ENCODE peak calls at places on chromosomes 4 and X, in six cellular contexts. D is endodermal cell, M is fibroblast of mammary gland, T is dorsolateral prefrontal cortex, Y is ascending aorta, F is GM12865. Q is an unnamed sample.

GRCh38 chr4:158139086-158139485 is 33.7 kb downstream of the GASK1B start:
- DNase-seq in M (no peak), Y (no peak), T (no peak), F (no peak), D (no peak), Q (no peak)

GRCh38 chr4:102076622-102077021 is 268.7 kb downstream of the SLC39A8 start:
- DNase-seq in F (no peak), M (no peak), T (no peak), D (no peak), Y (no peak), Q (no peak)

GRCh38 chr4:80266902-80267380 is 477 bp downstream of the FGF5 start:
- DNase-seq in Y (no peak), D (no peak), M (peak), F (no peak), T (peak), Q (no peak)

GRCh38 chr4:158914178-158914577 is 145.4 kb downstream of the FNIP2 start:
- DNase-seq in D (no peak), F (no peak), T (no peak), M (peak), Y (no peak), Q (no peak)

GRCh38 chr4:151486166-151486565 is 77.2 kb downstream of the FHIP1A start:
- DNase-seq in Y (no peak), M (peak), D (no peak), F (no peak), T (no peak), Q (no peak)

GRCh38 chr4:174211611-174212044 is 71.8 kb downstream of the FBXO8 start:
- DNase-seq in T (no peak), Y (no peak), M (no peak), F (no peak), D (peak), Q (no peak)

GRCh38 chr4:48133668-48134444 is at the start of gene TXK:
- DNase-seq in Y (no peak), T (no peak), M (peak), D (no peak), F (no peak), Q (peak)

GRCh38 chr4:40607224-40607623 is 22.4 kb downstream of the RBM47 start:
- DNase-seq in F (no peak), T (no peak), Y (no peak), D (no peak), M (peak), Q (no peak)

GRCh38 chrX:1484638-1485019 is 31.9 kb upstream of the ASMTL start:
- DNase-seq in F (peak), M (no peak), T (no peak), D (no peak), Y (no peak), Q (no peak)

GRCh38 chr4:1305781-1306455 is 16.2 kb downstream of the MAEA start:
- DNase-seq in D (peak), F (no peak), M (no peak), T (no peak), Y (no peak), Q (peak)

GRCh38 chr4:95544433-95545103 is 4.2 kb downstream of the UNC5C start:
- DNase-seq in T (no peak), M (no peak), F (no peak), Y (no peak), D (no peak), Q (no peak)

GRCh38 chr4:110245567-110245966 is 47.2 kb upstream of the ELOVL6 start:
- DNase-seq in Y (no peak), D (no peak), M (peak), T (no peak), F (no peak), Q (no peak)

GRCh38 chrX:111337067-111337466 is 66.8 kb upstream of the CAPN6 start:
- DNase-seq in M (peak), T (no peak), F (no peak), D (no peak), Y (no peak), Q (no peak)

GRCh38 chrX:150688911-150689451 is 4.2 kb upstream of the MTMR1 start:
- DNase-seq in D (peak), T (no peak), F (no peak), M (peak), Y (no peak), Q (no peak)

GRCh38 chr4:25299476-25300203 is 12.9 kb upstream of the ZCCHC4 start:
- DNase-seq in D (peak), M (no peak), F (no peak), T (no peak), Y (no peak), Q (no peak)

GRCh38 chr4:140349816-140350215 is 23.6 kb upstream of the SCOC start:
- DNase-seq in M (no peak), T (no peak), F (no peak), D (peak), Y (no peak), Q (no peak)

GRCh38 chr4:1637580-1638271 is 46.4 kb downstream of the FAM53A start:
- DNase-seq in M (no peak), D (no peak), Y (no peak), T (no peak), F (no peak), Q (no peak)

GRCh38 chr4:10386044-10386443 is 71.2 kb downstream of the ZNF518B start:
- DNase-seq in T (no peak), F (no peak), D (no peak), M (no peak), Y (no peak), Q (no peak)

GRCh38 chr4:95729596-95729995 is 110.3 kb upstream of the PDHA2 start:
- DNase-seq in F (no peak), Y (no peak), T (no peak), D (peak), M (no peak), Q (no peak)

GRCh38 chr4:168628251-168628650 is 131.4 kb downstream of the PALLD start:
- DNase-seq in D (no peak), F (no peak), Y (no peak), M (no peak), T (no peak), Q (no peak)

GRCh38 chrX:19865567-19866363 is 21.6 kb downstream of the SH3KBP1 start:
- DNase-seq in T (no peak), Y (no peak), D (no peak), F (peak), M (no peak), Q (no peak)

GRCh38 chrX:47540754-47541538 is 20.1 kb upstream of the ARAF start:
- DNase-seq in F (peak), D (peak), M (peak), T (peak), Y (peak), Q (no peak)

GRCh38 chrX:4110964-4111363 is 397.5 kb upstream of the PRKX start:
- DNase-seq in M (no peak), F (no peak), T (no peak), D (no peak), Y (no peak), Q (no peak)
- TF ChIP-seq CTCF in M (no peak), F (no peak), T (no peak), D (peak), Y (no peak), Q (no peak)

DNA sequence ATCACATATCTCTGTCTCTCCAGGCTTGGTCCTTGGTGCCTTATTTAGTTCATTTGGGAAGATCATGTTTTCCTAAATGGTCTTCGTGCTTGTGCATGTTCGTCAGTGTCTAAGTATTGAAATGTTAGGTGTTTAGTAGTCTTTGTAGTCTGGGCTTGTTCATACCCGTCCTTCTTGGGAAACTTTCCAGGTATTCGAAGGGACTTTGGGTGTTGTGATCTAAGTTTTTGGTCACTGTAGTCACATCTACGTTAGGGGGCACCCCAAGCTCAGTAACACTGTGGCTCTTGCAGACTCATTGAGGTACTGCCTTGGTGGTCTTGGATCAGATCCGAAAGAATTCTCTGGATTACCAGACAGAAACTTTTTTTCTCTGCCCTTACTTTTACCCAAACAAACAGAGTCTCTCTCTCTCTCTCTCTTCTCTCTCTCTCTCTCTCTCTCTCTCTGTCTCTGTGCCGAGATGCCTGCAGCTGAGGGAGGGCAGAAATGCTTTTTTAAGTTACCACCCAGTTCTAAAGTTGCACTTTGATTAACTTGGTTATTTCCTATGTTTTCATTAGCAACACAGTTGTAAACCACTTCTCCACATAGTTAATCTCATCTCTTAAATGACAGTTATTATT is 67.6 kb upstream of the SLC7A3 start:
- DNase-seq in D (peak), M (peak), F (peak), Y (no peak), T (peak), Q (peak)
- TF ChIP-seq CTCF in D (peak), M (peak), F (peak), Y (peak), T (no peak), Q (no peak)

GRCh38 chrX:68694429-68695205 is 47.2 kb downstream of the STARD8 start:
- DNase-seq in F (peak), D (no peak), M (peak), Y (no peak), T (no peak), Q (peak)

GRCh38 chrX:68693481-68694410 is 46.3 kb downstream of the STARD8 start:
- DNase-seq in T (peak), M (peak), Y (peak), D (peak), F (peak), Q (peak)

GRCh38 chrX:68691102-68691501 is 43.6 kb downstream of the STARD8 start:
- DNase-seq in Y (no peak), T (no peak), M (no peak), D (no peak), F (no peak), Q (no peak)

GRCh38 chrX:68692651-68693050 is 45.2 kb downstream of the STARD8 start:
- DNase-seq in M (peak), F (no peak), Y (no peak), D (no peak), T (no peak), Q (no peak)

GRCh38 chrX:68691921-68692320 is 44.5 kb downstream of the STARD8 start:
- DNase-seq in F (no peak), Y (no peak), D (no peak), T (no peak), M (no peak), Q (no peak)
- TF ChIP-seq CTCF in F (no peak), Y (no peak), D (no peak), T (no peak), M (no peak), Q (no peak)

GRCh38 chrX:78378476-78379115 is 51.2 kb upstream of the CYSLTR1 start:
- DNase-seq in F (no peak), D (no peak), M (no peak), Y (no peak), T (no peak), Q (no peak)

GRCh38 chrX:78377186-78377585 is 49.8 kb upstream of the CYSLTR1 start:
- DNase-seq in D (no peak), Y (no peak), F (no peak), M (no peak), T (no peak), Q (no peak)

GRCh38 chrX:78375894-78376293 is 48.5 kb upstream of the CYSLTR1 start:
- DNase-seq in Y (no peak), D (no peak), F (no peak), T (no peak), M (no peak), Q (peak)
- TF ChIP-seq CTCF in Y (no peak), D (peak), F (no peak), T (no peak), M (no peak), Q (peak)

GRCh38 chr4:123997116-123997515 is 600.5 kb downstream of the SPRY1 start:
- DNase-seq in Y (no peak), T (no peak), M (no peak), F (no peak), D (no peak), Q (no peak)
- TF ChIP-seq CTCF in Y (no peak), T (no peak), M (no peak), F (no peak), D (no peak), Q (no peak)

DNA sequence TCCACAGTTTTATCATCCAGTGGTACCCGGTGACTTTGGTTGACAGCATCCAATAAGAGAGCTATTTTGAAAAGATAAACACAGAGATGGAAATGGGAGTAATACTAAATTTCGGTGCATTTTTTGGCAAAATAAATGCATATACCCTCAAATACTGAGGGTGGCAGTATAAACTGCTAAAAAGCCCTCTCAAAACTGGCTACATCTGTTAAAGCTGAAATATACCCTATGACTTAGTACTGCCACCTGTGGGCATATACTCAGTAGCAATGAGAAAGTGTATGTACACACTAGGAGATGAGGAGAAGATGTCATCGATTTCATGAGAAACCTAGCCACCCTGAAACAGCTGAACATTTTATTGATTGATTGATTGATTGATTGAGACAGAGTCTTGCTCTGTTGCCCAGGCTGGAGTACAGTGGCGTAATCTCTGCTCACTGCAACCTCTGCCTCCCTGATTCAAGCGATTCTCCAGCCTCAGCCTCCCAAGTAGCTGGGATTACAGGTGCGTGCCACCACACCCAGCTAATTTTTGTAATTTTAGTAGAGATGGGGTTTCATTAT is 12.2 kb upstream of the TMEM128 start:
- DNase-seq in Y (no peak), F (peak), T (no peak), M (peak), D (no peak), Q (peak)
- TF ChIP-seq CTCF in Y (no peak), F (peak), T (peak), M (peak), D (peak), Q (peak)